ENCODE peak calls at places on chromosomes 3 and 15, in six cellular contexts. C is activated CD4-positive, alpha-beta T cell treated with anti-CD3 and anti-CD28 coated beads for 4 hours; N is fibroblast of mammary gland; J is ACHN; X is iPS-NIHi11; Z is stimulated activated CD4-positive, alpha-beta T cell treated with anti-CD3 and anti-CD28 coated beads, Interleukin-15, amount 100 ng/mL, for 1 hour. P is an unnamed sample.

GRCh38 chr3:172913911-172914730 is 163.6 kb downstream of the ECT2 start:
- DNase-seq in C (no peak), N (no peak), J (no peak), X (no peak), Z (no peak), P (no peak)

GRCh38 chr15:67097893-67098740 is 32.7 kb downstream of the SMAD3 start:
- DNase-seq in C (no peak), N (peak), J (no peak), X (no peak), Z (no peak), P (no peak)

GRCh38 chr15:87949934-87950298 is 306.6 kb downstream of the NTRK3 start:
- DNase-seq in C (no peak), N (no peak), J (no peak), X (no peak), Z (no peak), P (no peak)

GRCh38 chr15:68279779-68280745 is 2.5 kb downstream of the FEM1B start:
- DNase-seq in C (no peak), N (no peak), J (no peak), X (no peak), Z (no peak), P (no peak)

GRCh38 chr3:8345396-8345795 is 156.2 kb upstream of the LMCD1 start:
- DNase-seq in C (no peak), N (no peak), J (no peak), X (no peak), Z (no peak), P (no peak)

GRCh38 chr3:94525039-94525438 is 462.2 kb downstream of the NSUN3 start:
- DNase-seq in C (no peak), N (peak), J (no peak), X (no peak), Z (no peak), P (no peak)

GRCh38 chr3:66572938-66573710 is 72.3 kb upstream of the LRIG1 start:
- DNase-seq in C (no peak), N (no peak), J (peak), X (peak), Z (no peak), P (no peak)

GRCh38 chr3:81816473-81817260 is 55.2 kb upstream of the GBE1 start:
- DNase-seq in C (no peak), N (peak), J (peak), X (no peak), Z (no peak), P (peak)

GRCh38 chr3:166829896-166830295 is 550.2 kb downstream of the ZBBX start:
- DNase-seq in C (no peak), N (no peak), J (no peak), X (no peak), Z (no peak), P (no peak)

GRCh38 chr3:192128060-192128459 is 599.3 kb downstream of the FGF12 start:
- DNase-seq in C (no peak), N (no peak), J (no peak), X (no peak), Z (no peak), P (no peak)

GRCh38 chr15:57592426-57592825 is 722 bp downstream of the MYZAP start:
- DNase-seq in C (no peak), N (no peak), J (no peak), X (no peak), Z (no peak), P (no peak)

GRCh38 chr3:71926242-71926560 is 141.3 kb upstream of the PROK2 start:
- DNase-seq in C (no peak), N (peak), J (peak), X (peak), Z (no peak), P (no peak)

GRCh38 chr3:29465836-29466235 is 185.0 kb downstream of the RBMS3 start:
- DNase-seq in C (no peak), N (peak), J (peak), X (peak), Z (no peak), P (no peak)

GRCh38 chr3:114706591-114707224 is 412.9 kb downstream of the TIGIT start:
- DNase-seq in C (no peak), N (peak), J (peak), X (no peak), Z (no peak), P (no peak)

GRCh38 chr15:84631706-84632272 is 22.3 kb downstream of the WDR73 start:
- DNase-seq in C (no peak), N (peak), J (peak), X (no peak), Z (no peak), P (no peak)

GRCh38 chr3:64838150-64838735 is 150.4 kb upstream of the ADAMTS9 start:
- DNase-seq in C (no peak), N (no peak), J (peak), X (no peak), Z (no peak), P (no peak)

GRCh38 chr15:38670142-38671002 is 105.8 kb upstream of the RASGRP1 start:
- DNase-seq in C (peak), N (no peak), J (no peak), X (no peak), Z (peak), P (peak)